ENCODE peak calls at places on chromosomes 7 and 10, in four cellular contexts. F is bronchial epithelial cell; Y is GDM1; B is CD8-positive, alpha-beta T cell. V is an unnamed sample.

GRCh38 chr7:43196379-43196778 is 83.9 kb downstream of the HECW1 start:
- DNase-seq in F (peak), Y (no peak), B (no peak), V (peak)

GRCh38 chr7:45924283-45924682 is 3.2 kb upstream of the IGFBP3 start:
- DNase-seq in F (peak), Y (no peak), B (no peak), V (peak)

GRCh38 chr7:78607099-78607498 is 808.5 kb downstream of the PHTF2 start:
- DNase-seq in F (peak), Y (no peak), B (no peak), V (peak)

GRCh38 chr10:128096486-128097199 is 29.6 kb downstream of the MKI67 start:
- DNase-seq in F (no peak), Y (no peak), B (no peak), V (no peak)

GRCh38 chr10:59323036-59323459 is 39.3 kb downstream of the FAM13C start:
- DNase-seq in F (no peak), Y (no peak), B (no peak), V (no peak)

GRCh38 chr7:52355059-52355458 is 680.4 kb upstream of the POM121L12 start:
- DNase-seq in F (peak), Y (no peak), B (no peak), V (no peak)

GRCh38 chr10:12869427-12869826 is 132.1 kb downstream of the CCDC3 start:
- DNase-seq in F (peak), Y (no peak), B (no peak), V (no peak)

GRCh38 chr10:58715056-58715455 is 202.4 kb downstream of the BICC1 start:
- DNase-seq in F (no peak), Y (no peak), B (no peak), V (no peak)

GRCh38 chr7:1291040-1291689 is 58.5 kb downstream of the UNCX start:
- DNase-seq in F (no peak), Y (no peak), B (no peak), V (no peak)

GRCh38 chr10:4527281-4527960 is 298.6 kb upstream of the AKR1E2 start:
- DNase-seq in F (peak), Y (no peak), B (no peak), V (peak)

GRCh38 chr10:33630761-33631160 is 296.3 kb upstream of the NRP1 start:
- DNase-seq in F (no peak), Y (no peak), B (no peak), V (no peak)

GRCh38 chr7:1966631-1967200 is 266.0 kb downstream of the MAD1L1 start:
- DNase-seq in F (no peak), Y (no peak), B (no peak), V (no peak)

GRCh38 chr7:23544913-23545354 is 13.2 kb upstream of the TRA2A start:
- DNase-seq in F (peak), Y (no peak), B (no peak), V (peak)

GRCh38 chr10:118781536-118781935 is 26.8 kb upstream of the CACUL1 start:
- DNase-seq in F (no peak), Y (no peak), B (no peak), V (no peak)

GRCh38 chr10:45253183-45253914 is 62.1 kb downstream of the OR13A1 start:
- DNase-seq in F (no peak), Y (no peak), B (no peak), V (no peak)

GRCh38 chr10:124250506-124250905 is 157.1 kb upstream of the CHST15 start:
- DNase-seq in F (peak), Y (no peak), B (no peak), V (no peak)

GRCh38 chr10:75530337-75530736 is 98.9 kb downstream of the LRMDA start:
- DNase-seq in F (peak), Y (no peak), B (no peak), V (peak)